ENCODE peak calls at places on chromosomes 7 and 10, in four cellular contexts. P, M, C and Y are unnamed samples. For H3K9me3 and H3K36me3, the result is how much of the 10 kb centered on the place peaks cover.

GRCh38 chr7:104971290-104972071 is 42.5 kb upstream of the KMT2E start:
- DNase-seq in C (peak), P (no peak), M (peak), Y (no peak)

GRCh38 chr7:94414481-94414880 is 19.8 kb downstream of the COL1A2 start:
- DNase-seq in M (peak), P (no peak), C (no peak), Y (no peak)

GRCh38 chr7:16619979-16620408 is 25.6 kb downstream of the ANKMY2 start:
- DNase-seq in M (peak), C (no peak), P (no peak), Y (no peak)

GRCh38 chr7:92809397-92810241 is 26.8 kb downstream of the CDK6 start:
- DNase-seq in M (peak), P (peak), C (peak), Y (no peak)

GRCh38 chr10:16597656-16598055 is 76.0 kb upstream of the C1QL3 start:
- DNase-seq in C (no peak), M (peak), P (no peak), Y (no peak)

GRCh38 chr10:33539137-33539536 is 204.7 kb upstream of the NRP1 start:
- DNase-seq in P (no peak), M (no peak), C (no peak), Y (no peak)

GRCh38 chr7:112362796-112363195 is 87.5 kb upstream of the IFRD1 start:
- DNase-seq in P (no peak), C (no peak), M (peak), Y (no peak)

GRCh38 chr10:61140765-61141392 is 196.9 kb upstream of the RHOBTB1 start:
- DNase-seq in C (peak), P (no peak), M (peak), Y (no peak)

DNA sequence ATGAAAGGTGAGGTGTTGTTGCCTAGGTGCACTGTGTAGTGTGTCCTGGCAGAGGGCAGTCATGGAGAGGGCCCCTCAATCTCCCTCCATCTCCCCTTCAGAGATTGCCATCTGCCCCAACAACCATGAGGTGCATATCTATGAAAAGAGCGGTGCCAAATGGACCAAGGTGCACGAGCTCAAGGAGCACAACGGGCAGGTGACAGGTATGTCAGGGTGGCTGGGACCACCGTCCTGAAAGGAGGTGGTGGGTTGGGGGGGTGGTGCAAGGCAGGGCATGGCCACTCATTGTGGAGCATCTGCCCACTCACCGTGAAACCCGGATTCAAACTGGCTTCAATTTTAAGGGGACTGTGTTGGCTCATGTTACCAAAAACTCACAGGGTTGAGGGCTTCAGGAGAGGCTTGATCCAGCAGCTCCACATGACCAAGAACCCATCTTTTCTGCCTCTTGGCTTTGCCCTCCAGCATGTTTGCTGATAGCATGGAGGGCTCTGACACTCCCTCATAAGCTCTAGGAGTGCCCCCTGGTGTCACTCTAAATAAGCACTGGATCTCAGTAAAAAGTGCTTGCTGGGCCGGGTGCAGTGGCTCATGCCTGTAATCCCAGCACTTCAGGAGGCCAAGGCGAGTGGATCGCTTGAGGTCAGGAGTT is 12.2 kb downstream of the ARPC1B start:
- DNase-seq in P (no peak), M (no peak), C (peak), Y (no peak)
- TF ChIP-seq CTCF in P (no peak), M (peak), C (peak), Y (no peak)

GRCh38 chr10:129842031-129842430 is 122.0 kb downstream of the EBF3 start:
- DNase-seq in M (no peak), P (no peak), C (no peak), Y (no peak)

GRCh38 chr10:129841590-129841989 is 122.5 kb downstream of the EBF3 start:
- DNase-seq in P (no peak), C (no peak), M (no peak), Y (no peak)

GRCh38 chr10:129844191-129844590 is 119.9 kb downstream of the EBF3 start:
- DNase-seq in M (no peak), C (no peak), P (no peak), Y (no peak)

GRCh38 chr10:129843702-129844101 is 120.4 kb downstream of the EBF3 start:
- DNase-seq in M (no peak), C (no peak), P (no peak), Y (no peak)

GRCh38 chr10:129843131-129843541 is 120.9 kb downstream of the EBF3 start:
- DNase-seq in M (no peak), C (no peak), P (no peak), Y (peak)
- H3K9me3 ChIP-seq in M (under half), C (under half), P (under half), Y (under half)

GRCh38 chr7:102201576-102201975 is 85.1 kb upstream of the SH2B2 start:
- DNase-seq in M (no peak), C (no peak), P (no peak), Y (no peak)

GRCh38 chr7:102205915-102206314 is 80.8 kb upstream of the SH2B2 start:
- DNase-seq in M (no peak), C (no peak), P (no peak), Y (no peak)

GRCh38 chr7:102204212-102204611 is 82.5 kb upstream of the SH2B2 start:
- DNase-seq in P (no peak), C (no peak), M (no peak), Y (no peak)

GRCh38 chr7:102203218-102203617 is 83.5 kb upstream of the SH2B2 start:
- DNase-seq in M (no peak), P (no peak), C (no peak), Y (no peak)

GRCh38 chr7:102202556-102202955 is 84.1 kb upstream of the SH2B2 start:
- DNase-seq in C (no peak), P (no peak), M (no peak), Y (no peak)
- H3K36me3 ChIP-seq in C (half or more), P (half or more), M (under half), Y (half or more)

GRCh38 chr7:114310344-114311118 is 104.1 kb upstream of the FOXP2 start:
- DNase-seq in M (no peak), P (no peak), C (no peak), Y (no peak)
- TF ChIP-seq CTCF in M (no peak), P (no peak), C (no peak), Y (peak)

GRCh38 chr7:87330942-87331341 is 14.5 kb upstream of the CROT start:
- DNase-seq in P (no peak), M (no peak), C (no peak), Y (no peak)

GRCh38 chr7:87331687-87332256 is 13.7 kb upstream of the CROT start:
- DNase-seq in P (no peak), C (no peak), M (no peak), Y (no peak)

GRCh38 chr7:87336136-87336535 is 9.3 kb upstream of the CROT start:
- DNase-seq in M (no peak), C (no peak), P (no peak), Y (no peak)

GRCh38 chr7:87330316-87330715 is 15.1 kb upstream of the CROT start:
- DNase-seq in M (no peak), P (no peak), C (no peak), Y (no peak)

GRCh38 chr7:87332321-87332720 is 13.1 kb upstream of the CROT start:
- DNase-seq in P (no peak), C (peak), M (no peak), Y (no peak)
- H3K9me3 ChIP-seq in P (under half), C (under half), M (under half), Y (under half)

GRCh38 chr10:101237080-101237817 is 8.0 kb upstream of the LBX1 start:
- DNase-seq in C (no peak), M (peak), P (no peak), Y (no peak)

GRCh38 chr10:101235766-101236165 is 6.5 kb upstream of the LBX1 start:
- DNase-seq in P (no peak), M (no peak), C (no peak), Y (no peak)

GRCh38 chr10:101237908-101238731 is 8.9 kb upstream of the LBX1 start:
- DNase-seq in P (no peak), M (no peak), C (no peak), Y (no peak)

GRCh38 chr10:101236376-101237079 is 7.3 kb upstream of the LBX1 start:
- DNase-seq in P (no peak), M (no peak), C (no peak), Y (no peak)

DNA sequence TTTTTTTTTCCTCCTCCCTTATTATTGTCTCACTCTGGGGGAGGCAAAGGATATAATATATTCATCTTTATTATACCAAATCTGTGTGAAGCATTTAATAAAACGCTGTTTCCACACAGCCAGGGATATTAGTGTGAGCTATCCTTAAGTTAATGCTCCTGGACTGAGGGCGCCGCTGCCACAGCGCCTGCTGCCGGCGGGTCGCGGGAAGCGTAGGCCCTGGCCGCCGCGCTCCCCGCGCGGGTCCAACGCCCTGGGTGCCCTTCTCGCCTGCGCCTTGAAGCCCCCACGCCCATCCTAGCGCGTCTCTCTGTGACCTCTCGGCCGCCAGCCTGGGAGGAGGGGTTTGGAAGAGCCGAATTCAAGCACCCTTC is 9.5 kb upstream of the LBX1 start:
- DNase-seq in P (no peak), C (no peak), M (no peak), Y (peak)
- H3K36me3 ChIP-seq in P (under half), C (under half), M (under half), Y (under half)

DNA sequence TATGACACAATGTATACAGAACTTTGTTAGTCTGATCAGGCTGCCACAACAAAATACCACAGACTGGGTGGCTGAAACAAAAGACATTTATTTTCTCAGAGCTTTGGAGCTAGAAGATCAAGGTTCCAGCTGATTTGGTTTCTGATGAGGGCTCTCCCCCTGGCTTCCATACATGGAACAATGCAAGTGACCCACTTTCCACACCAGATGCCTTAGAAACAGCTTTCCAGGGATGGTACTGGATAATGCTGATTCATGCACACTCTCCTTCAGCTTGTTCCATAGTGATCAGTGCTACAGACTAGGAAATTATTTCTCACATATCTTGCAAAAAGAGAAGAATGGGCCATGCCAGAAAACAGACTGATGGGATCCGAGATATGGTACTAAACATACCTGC is 1274.9 kb upstream of the SORCS1 start:
- DNase-seq in C (no peak), P (no peak), M (peak), Y (no peak)
- TF ChIP-seq CTCF in C (no peak), P (no peak), M (peak), Y (no peak)

DNA sequence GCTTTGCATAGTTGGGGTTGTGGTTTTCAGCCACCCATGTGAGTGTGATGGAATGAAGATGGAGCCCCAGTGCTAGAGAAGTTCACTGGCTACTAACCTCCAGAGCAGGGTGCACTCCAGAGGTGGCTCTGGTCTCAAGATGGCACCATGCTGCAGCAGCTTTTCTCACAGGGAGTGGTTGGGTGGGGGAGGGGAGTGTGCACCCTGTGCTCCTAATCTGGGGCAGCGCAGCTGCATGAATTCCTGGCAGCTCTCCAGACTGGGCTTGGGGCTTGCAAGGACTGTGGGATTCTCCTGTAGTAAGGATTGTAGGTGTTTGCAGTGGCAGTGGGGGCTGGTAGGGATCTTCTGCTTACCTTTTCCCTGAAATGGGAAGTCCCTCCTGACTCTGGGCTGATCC is 23.7 kb downstream of the PHTF2 start:
- DNase-seq in M (no peak), C (no peak), P (no peak), Y (no peak)
- H3K9me3 ChIP-seq in M (under half), C (under half), P (under half), Y (under half)

DNA sequence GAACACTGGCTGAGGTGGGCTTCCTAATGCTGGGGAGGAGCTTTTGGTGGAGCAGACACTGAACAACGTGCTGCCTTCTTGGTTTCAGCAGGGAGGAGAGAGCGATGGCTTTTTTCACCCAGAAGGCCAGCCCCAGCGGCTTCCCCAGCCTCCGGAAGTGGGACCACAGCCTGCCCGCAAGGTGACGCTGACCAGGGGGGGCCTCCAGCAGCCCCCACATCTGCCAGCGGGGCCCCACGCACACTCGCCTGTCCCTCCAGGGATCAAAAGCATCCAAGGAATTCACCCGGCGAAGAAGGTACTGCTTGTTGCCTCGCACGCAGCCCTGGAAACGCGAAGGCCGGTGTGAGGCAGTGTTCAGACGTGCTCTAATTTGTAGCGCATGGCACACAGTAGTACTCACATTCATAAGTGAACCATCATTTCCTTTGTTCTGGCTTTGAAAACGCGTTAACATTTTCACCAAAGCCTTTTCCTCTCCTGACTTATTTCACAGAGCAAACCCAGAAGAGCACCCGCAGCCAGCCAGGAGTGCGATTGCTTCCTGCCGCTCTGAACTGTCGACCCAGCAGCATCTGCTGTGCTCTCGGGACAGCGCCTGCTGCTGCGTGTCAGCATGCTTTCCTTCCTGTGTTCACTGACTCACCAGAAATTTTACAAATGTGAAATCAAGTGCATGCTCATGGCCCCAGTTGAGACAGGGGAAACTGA is 48.4 kb downstream of the SHH start:
- DNase-seq in C (no peak), M (peak), P (no peak), Y (no peak)
- H3K36me3 ChIP-seq in C (half or more), M (under half), P (under half), Y (half or more)